ENCODE peak calls at places on chromosome 9, in five cellular contexts. One of them, this sample, is unnamed.

GRCh38 chr9:113638504-113638903 is 175.0 kb downstream of the RGS3 start:
- DNase-seq in SK-N-DZ: peak; percentile 80
- DNase-seq in adipocyte: no peak
- DNase-seq in spleen: no peak
- DNase-seq in fibroblast of the aortic adventitia: no peak
- DNase-seq in this sample: no peak

GRCh38 chr9:28808042-28808441 is 1234.8 kb upstream of the C9orf72 start:
- DNase-seq in fibroblast of the aortic adventitia: peak; percentile 61
- DNase-seq in adipocyte: no peak
- DNase-seq in spleen: no peak
- DNase-seq in SK-N-DZ: peak; percentile 78
- DNase-seq in this sample: no peak

GRCh38 chr9:116497081-116497480 is 190.0 kb upstream of the TRIM32 start:
- DNase-seq in SK-N-DZ: no peak
- DNase-seq in fibroblast of the aortic adventitia: peak; percentile 40
- DNase-seq in adipocyte: no peak
- DNase-seq in spleen: no peak
- DNase-seq in this sample: no peak

GRCh38 chr9:33139421-33140228 is 27.5 kb downstream of the B4GALT1 start:
- DNase-seq in SK-N-DZ: peak; percentile 24
- DNase-seq in adipocyte: peak; percentile 78
- DNase-seq in spleen: peak; percentile 82
- DNase-seq in fibroblast of the aortic adventitia: peak; percentile 95
- DNase-seq in this sample: peak; percentile 88

GRCh38 chr9:89243296-89244061 is 64.9 kb upstream of the SHC3 start:
- DNase-seq in spleen: no peak
- DNase-seq in SK-N-DZ: no peak
- DNase-seq in adipocyte: no peak
- DNase-seq in fibroblast of the aortic adventitia: no peak
- DNase-seq in this sample: no peak

GRCh38 chr9:16207161-16207560 is 654.3 kb downstream of the CCDC171 start:
- DNase-seq in adipocyte: peak; percentile 51
- DNase-seq in fibroblast of the aortic adventitia: peak; percentile 67
- DNase-seq in spleen: no peak
- DNase-seq in SK-N-DZ: peak; percentile 43
- DNase-seq in this sample: no peak

GRCh38 chr9:129823163-129823933 is 588 bp downstream of the TOR1A start:
- DNase-seq in SK-N-DZ: no peak
- DNase-seq in fibroblast of the aortic adventitia: peak; percentile 35
- DNase-seq in adipocyte: peak; percentile 50
- DNase-seq in spleen: peak; percentile 87
- DNase-seq in this sample: peak; percentile 85

GRCh38 chr9:12448246-12448645 is 244.9 kb upstream of the TYRP1 start:
- DNase-seq in SK-N-DZ: no peak
- DNase-seq in spleen: no peak
- DNase-seq in adipocyte: no peak
- DNase-seq in fibroblast of the aortic adventitia: no peak
- DNase-seq in this sample: no peak

GRCh38 chr9:6816581-6816980 is 58.8 kb downstream of the KDM4C start:
- DNase-seq in adipocyte: no peak
- DNase-seq in SK-N-DZ: no peak
- DNase-seq in spleen: no peak
- DNase-seq in fibroblast of the aortic adventitia: no peak
- DNase-seq in this sample: no peak

GRCh38 chr9:131476777-131477345 is 25.9 kb upstream of the POMT1 start:
- DNase-seq in spleen: peak; percentile 55
- DNase-seq in SK-N-DZ: no peak
- DNase-seq in adipocyte: no peak
- DNase-seq in fibroblast of the aortic adventitia: no peak
- DNase-seq in this sample: peak; percentile 64